ENCODE peak calls at places on chromosomes 6 and 20, in nine cellular contexts. C is GM23248, S is hepatocyte, B is GM23338, R is neural progenitor cell, V is OCI-LY7, L is HCT116, Q is SK-N-SH, M is PC-3. F is an unnamed sample.

GRCh38 chr6:44177691-44178423 is 19.2 kb downstream of the CAPN11 start:
- DNase-seq in C (peak), S (peak), B (no peak), R (peak), V (no peak), L (no peak), Q (no peak), M (no peak), F (no peak)

GRCh38 chr6:32886674-32887383 is 32.8 kb downstream of the PSMB9 start:
- DNase-seq in C (peak), S (no peak), B (no peak), R (no peak), V (no peak), L (no peak), Q (no peak), M (peak), F (no peak)

GRCh38 chr6:3356824-3357420 is 98.2 kb downstream of the PSMG4 start:
- DNase-seq in C (peak), S (peak), B (no peak), R (no peak), V (no peak), L (no peak), Q (no peak), M (peak), F (no peak)

GRCh38 chr6:105135056-105135455 is 44.8 kb downstream of the POPDC3 start:
- DNase-seq in C (peak), S (no peak), B (peak), R (peak), V (no peak), L (no peak), Q (peak), M (peak), F (no peak)

GRCh38 chr20:9884666-9885065 is 45.8 kb upstream of the PAK5 start:
- DNase-seq in C (peak), S (no peak), B (peak), R (no peak), V (no peak), L (no peak), Q (no peak), M (peak), F (no peak)

GRCh38 chr6:33727932-33728331 is 16.4 kb upstream of the UQCC2 start:
- DNase-seq in C (no peak), S (no peak), B (no peak), R (no peak), V (no peak), L (no peak), Q (no peak), M (no peak), F (no peak)

GRCh38 chr20:51966296-51966971 is 164.1 kb upstream of the SALL4 start:
- DNase-seq in C (peak), S (peak), B (peak), R (peak), V (peak), L (peak), Q (peak), M (peak), F (peak)

GRCh38 chr6:152078804-152079203 is 271.3 kb downstream of the ESR1 start:
- DNase-seq in C (no peak), S (no peak), B (peak), R (peak), V (no peak), L (no peak), Q (no peak), M (no peak), F (no peak)

DNA sequence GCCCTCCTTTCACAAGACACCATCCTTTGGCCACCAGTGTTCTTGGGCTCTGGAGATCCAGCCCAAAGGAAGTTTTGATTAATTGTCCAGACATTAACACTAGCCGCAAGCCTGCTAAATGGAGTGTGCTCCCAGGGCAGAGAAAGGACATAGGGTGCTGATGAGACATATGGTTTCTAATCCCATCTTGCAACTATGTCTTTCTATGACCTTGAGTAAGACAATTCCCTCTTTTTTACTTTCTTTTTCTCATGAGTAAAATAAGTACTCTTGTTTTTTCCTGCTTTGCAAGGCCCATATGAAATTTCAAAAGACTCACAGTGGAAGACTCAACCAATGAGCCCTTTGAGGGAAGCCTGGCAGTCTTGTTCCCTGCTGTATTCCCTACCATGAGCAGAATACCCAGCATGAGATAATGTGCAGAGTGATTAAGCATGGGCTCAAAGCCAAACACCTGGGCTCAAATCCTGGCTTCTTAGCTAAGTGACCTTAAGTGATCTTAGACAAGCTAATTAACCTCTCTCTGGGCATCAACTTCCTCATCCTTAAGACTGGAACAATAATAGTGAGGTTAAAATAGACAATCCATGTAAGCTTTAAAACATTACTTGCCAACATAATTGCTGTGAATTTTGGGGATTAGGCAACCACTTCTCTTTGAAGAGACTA is at the start of gene WFDC10B:
- DNase-seq in C (no peak), S (no peak), B (no peak), R (no peak), V (no peak), L (no peak), Q (no peak), M (no peak), F (no peak)
- H3K4me2 ChIP-seq in C (no peak), S (no peak), B (no peak), R (peak), V (no peak), L (no peak), Q (no peak), M (no peak), F (no peak)

GRCh38 chr6:56570434-56571359 is 72.0 kb downstream of the DST start:
- DNase-seq in C (peak), S (peak), B (peak), R (no peak), V (peak), L (no peak), Q (peak), M (peak), F (peak)
- TF ChIP-seq EZH2phosphoT487 in C (no peak), S (no peak), B (no peak), R (no peak), V (no peak), L (no peak), Q (no peak), M (no peak), F (no peak)

DNA sequence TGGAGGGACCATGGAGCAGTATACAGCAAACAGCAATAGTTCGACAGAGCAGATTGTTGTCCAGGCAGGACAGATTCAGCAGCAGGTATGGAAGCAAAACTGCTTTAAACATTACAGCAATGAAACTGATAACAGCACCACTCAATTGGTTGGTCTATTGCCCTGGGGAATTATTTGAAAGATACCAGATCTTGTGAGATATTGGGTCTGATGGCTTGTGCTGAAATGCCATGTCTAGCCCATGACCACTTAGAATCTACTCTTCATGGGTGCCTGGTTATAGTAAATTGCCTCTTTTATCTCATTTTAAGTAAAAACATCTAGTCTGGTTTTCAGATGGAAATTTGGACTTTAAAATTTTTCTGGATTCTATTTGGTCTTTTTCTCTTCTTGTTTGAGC is 6.3 kb downstream of the NFYA start:
- DNase-seq in C (no peak), S (no peak), B (no peak), R (no peak), V (no peak), L (no peak), Q (peak), M (no peak), F (no peak)
- H3K4me2 ChIP-seq in C (no peak), S (no peak), B (no peak), R (no peak), V (peak), L (no peak), Q (no peak), M (no peak), F (no peak)

DNA sequence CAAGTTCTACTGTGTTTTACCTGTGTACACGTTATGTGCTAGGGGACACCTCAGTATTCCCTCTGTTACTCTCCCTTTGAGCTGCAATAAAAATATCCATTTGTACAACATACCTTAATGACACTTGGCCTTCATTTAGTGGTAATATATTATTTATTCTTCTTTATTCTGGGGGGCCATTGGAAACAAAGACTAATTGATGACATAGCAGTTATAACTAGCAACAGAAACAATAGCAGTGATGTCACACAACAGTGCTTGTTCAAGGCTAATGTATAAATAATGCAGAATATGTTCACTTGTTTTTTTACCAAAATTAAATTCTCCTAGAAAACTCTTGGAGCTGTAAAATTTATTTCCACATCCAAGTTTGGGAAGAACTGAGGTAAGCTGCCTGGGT is 92.2 kb upstream of the FAM83B start:
- DNase-seq in C (no peak), S (no peak), B (no peak), R (no peak), V (no peak), L (no peak), Q (no peak), M (no peak), F (no peak)
- TF ChIP-seq EZH2phosphoT487 in C (no peak), S (no peak), B (no peak), R (no peak), V (no peak), L (no peak), Q (no peak), M (no peak), F (no peak)

DNA sequence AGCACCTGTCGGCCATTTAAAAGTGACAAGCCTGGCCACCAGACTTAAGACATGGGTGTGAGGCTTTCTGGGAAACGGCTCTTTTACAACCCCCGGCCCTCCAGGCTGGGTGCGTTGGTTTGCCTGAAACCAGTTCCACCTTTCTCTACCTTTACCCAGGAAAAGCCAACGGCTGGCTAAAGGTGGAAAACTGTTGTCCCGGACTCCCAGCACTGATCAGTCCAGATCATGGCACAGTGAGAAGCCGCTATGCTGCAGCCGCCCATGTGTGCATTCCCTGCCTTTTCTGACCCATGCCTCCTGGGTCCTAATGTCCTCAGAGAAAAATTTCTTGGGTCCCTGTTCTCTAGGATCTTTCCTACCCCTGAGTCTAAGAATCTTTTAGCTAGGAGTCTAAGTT is 655.7 kb upstream of the HS3ST5 start:
- DNase-seq in C (no peak), S (no peak), B (no peak), R (no peak), V (no peak), L (no peak), Q (no peak), M (no peak), F (no peak)
- H3K4me2 ChIP-seq in C (no peak), S (no peak), B (no peak), R (no peak), V (no peak), L (no peak), Q (no peak), M (peak), F (no peak)

GRCh38 chr6:41469951-41470340 is 76.2 kb upstream of the FOXP4 start:
- DNase-seq in C (no peak), S (peak), B (peak), R (peak), V (no peak), L (no peak), Q (no peak), M (no peak), F (no peak)
- TF ChIP-seq EZH2phosphoT487 in C (no peak), S (no peak), B (no peak), R (no peak), V (no peak), L (no peak), Q (no peak), M (no peak), F (no peak)

DNA sequence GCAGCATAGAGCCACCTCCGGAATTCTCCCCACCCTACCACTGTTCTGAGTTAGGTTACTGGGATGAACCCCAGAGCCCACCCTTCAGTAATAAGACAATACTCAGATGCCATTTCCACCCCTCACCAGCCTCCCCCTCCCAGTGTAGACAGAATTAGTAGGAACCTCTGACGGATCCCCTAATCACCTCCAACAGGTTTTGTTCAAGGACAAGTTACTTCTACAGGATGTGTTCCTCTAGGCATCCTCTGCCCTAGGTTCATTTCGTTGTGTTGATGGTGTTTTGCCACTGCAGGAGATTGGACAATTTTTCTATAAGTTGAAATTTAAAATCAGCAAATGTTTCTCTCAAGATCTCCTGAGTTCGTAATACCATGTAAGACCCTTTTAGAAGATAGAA is 22.8 kb downstream of the PLEKHG1 start:
- DNase-seq in C (no peak), S (no peak), B (no peak), R (no peak), V (peak), L (no peak), Q (no peak), M (no peak), F (no peak)
- H3K4me2 ChIP-seq in C (no peak), S (no peak), B (no peak), R (no peak), V (peak), L (no peak), Q (no peak), M (no peak), F (no peak)

DNA sequence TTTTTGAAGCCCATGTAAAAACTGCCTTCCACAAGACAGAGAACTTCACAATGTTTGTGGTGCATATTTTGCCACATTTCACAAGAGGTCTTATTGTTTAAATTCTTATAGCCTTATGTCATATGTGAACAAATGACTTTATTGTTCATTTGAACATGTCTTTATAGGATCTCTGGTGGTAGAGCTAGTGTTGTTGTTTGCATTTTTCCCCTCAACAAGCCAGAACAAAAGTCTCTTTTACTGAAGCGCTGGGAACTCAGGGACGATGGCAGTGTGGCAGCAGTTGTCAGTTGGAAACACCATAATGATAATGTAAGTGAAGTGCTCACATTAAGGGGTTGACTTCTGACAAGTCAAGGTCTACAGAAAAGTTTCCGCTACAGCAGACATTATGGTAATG is 179.9 kb downstream of the GJA10 start:
- DNase-seq in C (peak), S (no peak), B (no peak), R (peak), V (no peak), L (no peak), Q (no peak), M (peak), F (no peak)
- TF ChIP-seq EZH2phosphoT487 in C (no peak), S (no peak), B (no peak), R (no peak), V (no peak), L (no peak), Q (no peak), M (no peak), F (no peak)

F was measured in MM.1S.